ENCODE peak calls at places on chromosomes 11 and 22, in seven cellular contexts. Z is activated CD4-positive, CD25-positive, alpha-beta regulatory T cell; J is sigmoid colon; H is Calu3; Q is A673; I is activated CD4-positive, alpha-beta T cell treated with anti-CD3 and anti-CD28 coated beads for 48 hours; M is keratinocyte. G is an unnamed sample.

GRCh38 chr22:50531546-50532352 is 1.9 kb upstream of the TYMP start:
- DNase-seq in Q (no peak), J (peak), M (no peak), Z (peak), H (peak), I (peak), G (no peak)

GRCh38 chr11:2531277-2531986 is 86.6 kb downstream of the KCNQ1 start:
- DNase-seq in Q (peak), J (peak), Z (peak), I (peak), H (peak), M (peak), G (no peak)

GRCh38 chr11:7536102-7536501 is 22.3 kb downstream of the PPFIBP2 start:
- DNase-seq in H (peak), I (peak), M (no peak), Z (no peak), J (no peak), Q (no peak), G (no peak)

GRCh38 chr22:39482768-39483167 is 19.3 kb upstream of the MIEF1 start:
- DNase-seq in Z (no peak), I (no peak), H (no peak), M (no peak), Q (no peak), J (no peak), G (no peak)

GRCh38 chr22:36359172-36359973 is 28.4 kb downstream of the MYH9 start:
- DNase-seq in Z (no peak), I (no peak), Q (no peak), H (no peak), M (no peak), J (no peak), G (no peak)

GRCh38 chr11:134388590-134388989 is 23.5 kb downstream of the B3GAT1 start:
- DNase-seq in H (no peak), Q (no peak), J (no peak), Z (no peak), M (no peak), I (no peak), G (no peak)

GRCh38 chr11:63672934-63673539 is 1.9 kb upstream of the ATL3 start:
- DNase-seq in Z (no peak), I (no peak), H (no peak), Q (no peak), M (no peak), J (no peak), G (no peak)

GRCh38 chr11:119108857-119109221 is 1.7 kb downstream of the C2CD2L start:
- DNase-seq in J (no peak), M (no peak), H (no peak), I (no peak), Q (no peak), Z (no peak), G (no peak)

GRCh38 chr11:35525501-35526175 is at the start of gene PAMR1:
- DNase-seq in M (no peak), Z (no peak), J (peak), H (peak), I (peak), Q (peak), G (no peak)

GRCh38 chr11:23233075-23233474 is 372.8 kb upstream of the CCDC179 start:
- DNase-seq in Z (no peak), I (no peak), J (no peak), M (no peak), H (no peak), Q (no peak), G (peak)

GRCh38 chr22:17655289-17655688 is 16.7 kb downstream of the BCL2L13 start:
- DNase-seq in M (no peak), H (no peak), Z (no peak), Q (no peak), J (no peak), I (no peak), G (no peak)

GRCh38 chr11:2928605-2929510 is at the start of gene PHLDA2:
- DNase-seq in H (peak), Q (peak), Z (peak), J (peak), M (peak), I (peak), G (no peak)

GRCh38 chr11:100473390-100473740 is 213.7 kb upstream of the ARHGAP42 start:
- DNase-seq in H (no peak), I (no peak), Z (no peak), J (no peak), Q (no peak), M (no peak), G (no peak)

GRCh38 chr11:125262825-125263218 is 98.3 kb downstream of the PKNOX2 start:
- DNase-seq in I (no peak), Z (no peak), J (no peak), M (no peak), H (no peak), Q (no peak), G (no peak)

GRCh38 chr11:6703247-6704063 is 20.3 kb upstream of the MRPL17 start:
- DNase-seq in Q (peak), I (peak), J (no peak), Z (no peak), M (no peak), H (peak), G (peak)

GRCh38 chr22:26321469-26321913 is 107.6 kb upstream of the ASPHD2 start:
- DNase-seq in I (no peak), J (peak), M (no peak), H (no peak), Q (no peak), Z (no peak), G (peak)

GRCh38 chr11:15800121-15800800 is 556.1 kb downstream of the SOX6 start:
- DNase-seq in I (peak), J (no peak), Q (peak), H (peak), Z (no peak), M (no peak), G (peak)

GRCh38 chr22:17303840-17304779 is 65.2 kb upstream of the CECR2 start:
- DNase-seq in I (peak), Q (no peak), Z (no peak), J (no peak), H (no peak), M (no peak), G (no peak)

GRCh38 chr11:9651899-9652748 is 11.8 kb upstream of the SWAP70 start:
- DNase-seq in J (no peak), Z (no peak), H (no peak), Q (no peak), I (no peak), M (no peak), G (no peak)

GRCh38 chr22:46948411-46949144 is 186.1 kb downstream of the TBC1D22A start:
- DNase-seq in I (no peak), H (no peak), Z (no peak), J (no peak), Q (no peak), M (no peak), G (no peak)

GRCh38 chr22:26707581-26707980 is 50.2 kb downstream of the MIAT start:
- DNase-seq in Q (peak), M (no peak), H (no peak), Z (no peak), J (no peak), I (no peak), G (no peak)

GRCh38 chr11:96215826-96216225 is 127.2 kb downstream of the MAML2 start:
- DNase-seq in Z (no peak), Q (no peak), J (no peak), M (no peak), H (no peak), I (no peak), G (no peak)

GRCh38 chr11:1694064-1694845 is 2.7 kb upstream of the KRTAP5-6 start:
- DNase-seq in Z (peak), H (peak), I (peak), M (no peak), J (peak), Q (peak), G (no peak)

GRCh38 chr11:67268036-67268683 is 1.9 kb downstream of the GRK2 start:
- DNase-seq in M (no peak), J (peak), Z (no peak), Q (no peak), H (no peak), I (peak), G (no peak)

GRCh38 chr11:43119275-43119970 is 192.4 kb upstream of the API5 start:
- DNase-seq in M (no peak), J (no peak), I (no peak), Q (peak), Z (no peak), H (no peak), G (no peak)

GRCh38 chr11:5684627-5685362 is at the start of gene TRIM5:
- DNase-seq in J (peak), Q (peak), M (peak), I (peak), Z (peak), H (peak), G (peak)

GRCh38 chr11:73401217-73401923 is 25.2 kb downstream of the RELT start:
- DNase-seq in I (no peak), M (no peak), H (no peak), J (no peak), Z (no peak), Q (no peak), G (no peak)

GRCh38 chr11:61577383-61578118 is 3.3 kb downstream of the SYT7 start:
- DNase-seq in Z (no peak), M (no peak), Q (no peak), I (no peak), H (no peak), J (no peak), G (no peak)

GRCh38 chr11:6628526-6628925 is 9.3 kb upstream of the TPP1 start:
- DNase-seq in J (no peak), I (no peak), Q (no peak), H (no peak), Z (no peak), M (no peak), G (no peak)

GRCh38 chr11:122661182-122661945 is 5.8 kb downstream of the UBASH3B start:
- DNase-seq in I (no peak), Z (no peak), Q (peak), J (no peak), M (peak), H (peak), G (peak)

GRCh38 chr22:28899199-28899853 is 16.0 kb downstream of the ZNRF3 start:
- DNase-seq in J (peak), Q (peak), M (peak), Z (peak), H (no peak), I (peak), G (no peak)

GRCh38 chr22:20238567-20239062 is 29.5 kb downstream of the RTN4R start:
- DNase-seq in J (no peak), H (peak), Q (peak), M (no peak), I (peak), Z (peak), G (no peak)

GRCh38 chr11:111539426-111540113 is 950 bp upstream of the LAYN start:
- DNase-seq in M (no peak), J (no peak), H (no peak), Q (no peak), Z (peak), I (peak), G (no peak)

GRCh38 chr11:44600261-44600660 is 34.8 kb downstream of the CD82 start:
- DNase-seq in J (no peak), M (no peak), Q (no peak), H (no peak), I (no peak), Z (no peak), G (no peak)

GRCh38 chr22:22425366-22425765 is 83.2 kb downstream of the ZNF280B start:
- DNase-seq in I (no peak), Q (no peak), H (no peak), M (no peak), Z (no peak), J (no peak), G (no peak)

GRCh38 chr11:34639545-34639944 is 18.7 kb downstream of the EHF start:
- DNase-seq in Q (no peak), I (no peak), M (no peak), J (no peak), H (no peak), Z (no peak), G (no peak)